ENCODE peak calls at places on chromosomes 16 and 17, in nine cellular contexts. N, Z, G, X, J, U, H, S and A are unnamed samples.

GRCh38 chr17:37743875-37744632 is 805 bp downstream of the HNF1B start:
- DNase-seq in H (peak), X (no peak), G (no peak), U (peak), Z (no peak), J (no peak), N (no peak), S (peak), A (peak)

GRCh38 chr16:83272201-83272600 is 535.6 kb upstream of the HSBP1 start:
- DNase-seq in N (no peak), J (no peak), X (no peak), Z (peak), U (no peak), G (peak), S (no peak), H (no peak), A (no peak)

GRCh38 chr16:62700456-62701280 is 664.4 kb upstream of the CDH8 start:
- DNase-seq in N (no peak), S (no peak), X (no peak), U (no peak), G (no peak), H (no peak), Z (no peak), J (no peak), A (no peak)

GRCh38 chr17:4010754-4011153 is 46.5 kb upstream of the ATP2A3 start:
- DNase-seq in X (no peak), G (no peak), U (no peak), H (no peak), S (no peak), N (no peak), J (no peak), Z (no peak), A (no peak)

GRCh38 chr16:945271-946047 is 25.3 kb downstream of the LMF1 start:
- DNase-seq in N (peak), J (no peak), S (no peak), Z (peak), G (no peak), H (no peak), X (no peak), U (no peak), A (no peak)

GRCh38 chr17:65093930-65094329 is 37.4 kb upstream of the GNA13 start:
- DNase-seq in X (no peak), S (no peak), Z (no peak), N (no peak), H (no peak), J (no peak), G (no peak), U (no peak), A (no peak)

GRCh38 chr17:58277726-58278595 is 2.8 kb downstream of the MPO start:
- DNase-seq in S (no peak), X (no peak), U (no peak), N (peak), J (no peak), G (no peak), H (no peak), Z (no peak), A (no peak)

GRCh38 chr17:78040561-78041400 is 82.3 kb downstream of the TNRC6C start:
- DNase-seq in X (peak), G (no peak), N (peak), U (no peak), Z (peak), J (peak), H (peak), S (no peak), A (peak)

GRCh38 chr16:21159281-21159951 is 942 bp downstream of the LDAF1 start:
- DNase-seq in J (no peak), G (no peak), Z (no peak), U (peak), S (no peak), N (peak), X (no peak), H (peak), A (peak)

GRCh38 chr17:75521951-75522727 is 3.4 kb upstream of the LLGL2 start:
- DNase-seq in X (no peak), S (no peak), J (no peak), Z (no peak), N (no peak), G (no peak), H (no peak), U (no peak), A (no peak)

GRCh38 chr16:22369221-22369811 is 5.1 kb downstream of the CDR2 start:
- DNase-seq in S (no peak), H (no peak), Z (peak), J (no peak), U (no peak), X (peak), G (no peak), N (no peak), A (peak)

GRCh38 chr17:30429155-30429554 is 48.1 kb upstream of the GOSR1 start:
- DNase-seq in N (no peak), U (no peak), G (no peak), J (no peak), S (no peak), H (no peak), X (peak), Z (peak), A (no peak)

GRCh38 chr17:54864070-54864469 is 36.6 kb upstream of the TOM1L1 start:
- DNase-seq in U (no peak), H (no peak), S (no peak), X (no peak), G (no peak), Z (no peak), J (no peak), N (no peak), A (no peak)

GRCh38 chr17:7640783-7641182 is 9.9 kb upstream of the ATP1B2 start:
- DNase-seq in U (no peak), J (no peak), H (no peak), Z (no peak), X (no peak), S (no peak), G (no peak), N (no peak), A (no peak)

GRCh38 chr17:37177234-37177633 is 198.6 kb upstream of the C17orf78 start:
- DNase-seq in G (no peak), J (peak), N (no peak), U (no peak), X (no peak), Z (no peak), S (no peak), H (no peak), A (no peak)

GRCh38 chr17:15651583-15652110 is 32.1 kb upstream of the FBXW10B start:
- DNase-seq in S (no peak), G (peak), U (peak), N (peak), Z (peak), J (peak), H (peak), X (peak), A (peak)

GRCh38 chr16:684961-685696 is 995 bp upstream of the JMJD8 start:
- DNase-seq in Z (no peak), X (no peak), G (no peak), S (no peak), U (no peak), N (no peak), H (no peak), J (no peak), A (no peak)

GRCh38 chr17:73586921-73587680 is 57.1 kb downstream of the SDK2 start:
- DNase-seq in G (no peak), N (peak), S (no peak), J (no peak), U (no peak), X (no peak), Z (no peak), H (no peak), A (no peak)

GRCh38 chr17:50627782-50628601 is 6.7 kb upstream of the ABCC3 start:
- DNase-seq in G (no peak), N (peak), S (no peak), X (peak), J (no peak), Z (no peak), H (peak), U (peak), A (no peak)

GRCh38 chr16:57480754-57481230 is 5.5 kb downstream of the DOK4 start:
- DNase-seq in Z (no peak), G (no peak), J (no peak), U (no peak), S (no peak), N (no peak), X (no peak), H (no peak), A (no peak)

GRCh38 chr17:9371019-9371418 is 204.6 kb downstream of the STX8 start:
- DNase-seq in H (no peak), X (peak), U (no peak), G (peak), S (no peak), N (peak), Z (peak), J (peak), A (peak)

GRCh38 chr17:74877592-74878543 is 5.1 kb upstream of the FDXR start:
- DNase-seq in H (no peak), X (peak), N (peak), S (no peak), G (no peak), J (no peak), U (no peak), Z (no peak), A (no peak)